ENCODE peak calls at places on chromosomes 6 and 20, in four cellular contexts. M, G, V and X are unnamed samples.

GRCh38 chr6:27332692-27333641 is 20.9 kb upstream of the POM121L2 start:
- DNase-seq in V (peak), G (no peak), M (peak), X (peak)

GRCh38 chr20:45545754-45546453 is 1.3 kb downstream of the EPPIN start:
- DNase-seq in V (peak), G (no peak), M (no peak), X (no peak)

GRCh38 chr6:86723729-86724128 is 213.6 kb upstream of the HTR1E start:
- DNase-seq in V (no peak), M (no peak), G (no peak), X (no peak)

GRCh38 chr20:24994186-24994465 is 1.6 kb upstream of the APMAP start:
- DNase-seq in V (no peak), G (no peak), M (no peak), X (no peak)

GRCh38 chr20:58349586-58349985 is 39.4 kb upstream of the VAPB start:
- DNase-seq in G (no peak), M (no peak), V (no peak), X (no peak)

GRCh38 chr20:48552550-48552949 is 275.2 kb downstream of the PREX1 start:
- DNase-seq in G (no peak), V (no peak), M (no peak), X (no peak)

GRCh38 chr6:27133281-27134227 is 113.9 kb upstream of the PRSS16 start:
- DNase-seq in V (peak), G (peak), M (peak), X (peak)

GRCh38 chr20:34473262-34473883 is 42.8 kb upstream of the DYNLRB1 start:
- DNase-seq in V (peak), M (peak), G (peak), X (peak)

GRCh38 chr6:100001915-100002388 is 7.9 kb upstream of the MCHR2 start:
- DNase-seq in M (peak), V (peak), G (peak), X (peak)

GRCh38 chr6:3356056-3356823 is 97.5 kb downstream of the PSMG4 start:
- DNase-seq in V (peak), G (peak), M (peak), X (peak)

GRCh38 chr6:160315310-160315709 is 32.9 kb upstream of the SLC22A3 start:
- DNase-seq in G (no peak), M (no peak), V (no peak), X (no peak)

GRCh38 chr20:61253264-61253639 is 1.2 kb downstream of the CDH4 start:
- DNase-seq in V (peak), M (peak), G (no peak), X (peak)

GRCh38 chr6:56046576-56046975 is 171.2 kb upstream of the BMP5 start:
- DNase-seq in V (no peak), M (no peak), G (no peak), X (no peak)

GRCh38 chr6:107115695-107116327 is 496 bp upstream of the BEND3 start:
- DNase-seq in M (peak), V (peak), G (no peak), X (peak)

GRCh38 chr6:7087491-7087979 is 20.2 kb upstream of the RREB1 start:
- DNase-seq in G (no peak), M (no peak), V (no peak), X (no peak)

GRCh38 chr6:81700414-81700813 is 52.1 kb downstream of the TENT5A start:
- DNase-seq in G (no peak), V (no peak), M (no peak), X (no peak)

GRCh38 chr6:16483315-16483875 is 245.0 kb downstream of the GMPR start:
- DNase-seq in V (no peak), G (no peak), M (no peak), X (no peak)

GRCh38 chr6:110101885-110102284 is 77.6 kb downstream of the WASF1 start:
- DNase-seq in M (no peak), V (no peak), G (no peak), X (no peak)

GRCh38 chr6:20038805-20039204 is 173.5 kb downstream of the MBOAT1 start:
- DNase-seq in M (no peak), G (no peak), V (no peak), X (no peak)

GRCh38 chr6:37980222-37980595 is 160.7 kb downstream of the ZFAND3 start:
- DNase-seq in M (no peak), G (no peak), V (no peak), X (no peak)

GRCh38 chr6:162372092-162372491 is 355.5 kb downstream of the PRKN start:
- DNase-seq in M (no peak), V (no peak), G (no peak), X (no peak)

GRCh38 chr6:17035257-17035757 is 66.5 kb upstream of the STMND1 start:
- DNase-seq in G (no peak), V (no peak), M (no peak), X (no peak)

GRCh38 chr6:45420083-45420908 is 42.6 kb upstream of the SUPT3H start:
- DNase-seq in G (no peak), M (no peak), V (no peak), X (peak)

DNA sequence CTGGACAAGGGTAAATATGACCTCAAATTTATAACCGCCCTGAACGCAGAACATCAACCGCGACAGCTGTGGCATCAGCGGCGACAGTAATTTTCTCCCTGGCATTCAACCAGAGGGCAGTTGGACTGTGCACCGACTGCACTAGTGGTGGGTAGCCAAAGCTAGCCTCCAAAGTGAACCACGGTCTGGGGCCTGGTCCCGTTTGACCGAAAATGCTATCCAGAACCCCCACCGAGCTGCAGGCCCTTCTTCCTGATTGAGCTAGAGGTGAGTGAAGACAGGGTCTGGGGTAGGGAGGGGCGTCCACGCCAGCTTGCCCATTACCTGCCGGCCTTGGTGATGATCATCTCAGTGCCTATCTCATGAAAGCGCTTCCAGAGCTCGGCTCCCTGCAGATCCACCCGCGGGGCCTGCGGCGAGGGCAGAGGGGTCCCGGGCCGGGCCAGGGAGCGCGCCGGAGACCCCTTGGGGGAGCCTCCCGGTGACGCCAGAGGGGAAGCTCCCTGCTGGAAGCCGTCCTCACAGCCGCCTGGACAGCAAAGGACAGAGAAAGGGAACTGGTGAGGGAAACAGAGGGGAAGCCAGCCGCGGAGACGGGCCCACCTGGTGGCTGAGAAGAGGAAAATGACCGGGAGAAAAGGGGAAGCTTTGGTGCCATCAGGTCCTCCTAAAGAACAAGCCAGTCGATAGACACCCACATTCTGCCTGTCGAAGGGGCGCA is 2.0 kb downstream of the TBX18 start:
- DNase-seq in M (peak), G (no peak), V (peak), X (peak)
- TF ChIP-seq CTCF in M (no peak), G (no peak), V (peak), X (no peak)

GRCh38 chr6:157287923-157288322 is 35.4 kb downstream of the TMEM242 start:
- DNase-seq in G (no peak), V (no peak), M (no peak), X (no peak)
- TF ChIP-seq CTCF in G (no peak), V (no peak), M (no peak), X (no peak)

GRCh38 chr20:8507231-8507630 is 375.2 kb downstream of the PLCB1 start:
- DNase-seq in G (no peak), V (no peak), M (no peak), X (no peak)
- TF ChIP-seq CTCF in G (no peak), V (no peak), M (no peak), X (no peak)

DNA sequence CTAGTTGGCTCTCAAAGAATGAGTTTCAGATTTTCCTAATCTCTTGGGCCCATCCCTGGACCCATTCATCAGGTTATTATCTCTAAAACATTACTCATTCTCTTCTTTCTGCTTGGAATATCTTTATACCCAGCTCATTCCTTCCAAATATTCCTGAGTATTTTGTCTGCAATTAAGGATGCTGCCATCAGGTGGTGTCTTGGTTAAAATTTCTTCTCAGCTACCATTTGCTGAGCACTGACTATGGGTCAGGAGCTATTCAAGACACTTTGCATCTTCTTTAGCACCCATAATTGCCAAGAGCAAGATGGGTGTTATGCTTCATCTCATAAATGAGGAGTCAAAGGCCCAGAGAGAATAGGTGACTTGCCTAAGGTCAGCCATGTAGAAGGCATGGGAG is 8.4 kb downstream of the SUN5 start:
- DNase-seq in G (no peak), M (no peak), V (no peak), X (no peak)
- TF ChIP-seq CTCF in G (no peak), M (no peak), V (peak), X (peak)

GRCh38 chr6:33507261-33507660 is 52.9 kb downstream of the ZBTB9 start:
- DNase-seq in V (no peak), M (no peak), G (no peak), X (no peak)

GRCh38 chr6:33505544-33506330 is 51.4 kb downstream of the ZBTB9 start:
- DNase-seq in G (no peak), M (no peak), V (no peak), X (no peak)

GRCh38 chr6:33508935-33509926 is 54.9 kb downstream of the ZBTB9 start:
- DNase-seq in M (no peak), V (no peak), G (no peak), X (peak)

GRCh38 chr6:33502486-33502885 is 48.1 kb downstream of the ZBTB9 start:
- DNase-seq in M (no peak), G (no peak), V (no peak), X (no peak)

DNA sequence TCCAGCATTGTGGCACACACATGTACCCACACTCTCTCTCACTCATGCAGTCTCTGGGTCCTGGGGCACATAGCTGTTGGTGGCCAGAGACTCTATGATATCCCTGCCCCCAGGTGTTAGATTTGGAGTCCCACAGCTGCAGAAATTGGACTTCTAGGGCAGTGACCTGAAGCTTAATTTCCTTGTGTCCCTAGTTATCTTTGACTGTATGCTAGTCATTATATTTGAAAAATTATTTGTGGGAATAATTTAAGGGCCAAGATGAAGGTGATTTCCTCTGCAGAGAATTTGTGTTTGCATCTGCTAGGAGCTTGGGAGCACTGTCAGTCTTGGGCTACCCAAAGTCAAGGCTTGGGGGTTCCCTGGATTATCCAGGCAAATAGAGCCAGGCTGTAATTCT is 50.1 kb downstream of the ZBTB9 start:
- DNase-seq in M (no peak), V (no peak), G (no peak), X (no peak)
- TF ChIP-seq CTCF in M (no peak), V (no peak), G (no peak), X (no peak)

DNA sequence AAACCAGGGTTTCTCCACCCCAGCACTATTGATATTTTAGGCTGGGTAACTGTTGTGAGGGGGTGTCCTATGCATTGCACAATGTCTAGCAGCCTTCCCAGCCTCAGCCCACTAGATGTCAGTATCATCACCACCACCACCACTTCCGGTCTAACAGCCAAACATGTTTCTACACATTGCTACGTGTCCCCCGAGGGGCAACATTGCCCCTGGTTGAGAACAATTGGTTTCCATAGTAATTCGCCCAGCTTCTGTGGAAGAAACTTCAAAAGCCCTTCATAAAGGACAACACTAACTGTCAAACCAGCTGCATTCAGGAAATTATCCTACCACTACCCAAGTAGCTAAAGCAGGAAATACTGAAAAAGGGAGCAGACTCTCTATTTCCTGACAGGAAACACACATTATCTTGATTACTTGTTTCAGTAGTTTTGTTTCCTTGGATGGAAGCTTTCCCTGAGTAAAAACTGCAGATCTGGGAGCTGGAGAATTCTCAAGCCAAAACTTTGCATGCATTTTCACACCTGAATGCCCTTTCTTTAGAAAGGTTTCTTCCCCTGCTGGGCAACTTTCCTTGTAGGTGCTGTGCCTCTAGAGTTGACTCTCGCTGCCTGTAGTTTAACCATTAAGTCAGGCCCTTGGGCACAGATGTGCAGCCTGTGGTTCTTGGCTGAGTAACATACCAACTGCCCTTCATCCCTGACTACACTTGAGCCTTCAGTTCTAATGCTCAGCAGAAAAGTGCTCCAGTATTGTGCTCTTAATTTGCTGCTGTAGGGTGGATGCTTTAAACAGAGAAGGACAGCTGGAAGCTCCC is 23.6 kb downstream of the PKHD1 start:
- DNase-seq in G (no peak), V (peak), M (peak), X (peak)
- TF ChIP-seq CTCF in G (peak), V (peak), M (peak), X (peak)

GRCh38 chr6:18155273-18155863 is at the start of gene KDM1B:
- DNase-seq in G (peak), M (no peak), V (peak), X (no peak)
- TF ChIP-seq CTCF in G (no peak), M (no peak), V (no peak), X (no peak)